ENCODE peak calls at places on chromosomes 3 and 15, in five cellular contexts. Q, L, P, R and X are unnamed samples. For H3K4me1 and H3K36me3, the result is how much of the 10 kb centered on the place peaks cover.

GRCh38 chr15:69712999-69713398 is 260.4 kb downstream of the RPLP1 start:
- DNase-seq in Q (no peak), L (no peak), P (no peak), R (peak), X (no peak)

GRCh38 chr3:132154619-132155018 is 119.8 kb upstream of the CPNE4 start:
- DNase-seq in Q (no peak), L (no peak), P (no peak), R (no peak), X (no peak)

GRCh38 chr3:31810991-31811433 is 170.1 kb downstream of the OSBPL10 start:
- DNase-seq in Q (no peak), L (no peak), P (no peak), R (no peak), X (no peak)

GRCh38 chr3:138694287-138695007 is 85.9 kb downstream of the FAIM start:
- DNase-seq in Q (no peak), L (no peak), P (no peak), R (peak), X (no peak)

GRCh38 chr3:61570813-61571212 is 9.4 kb downstream of the PTPRG start:
- DNase-seq in Q (no peak), L (no peak), P (no peak), R (no peak), X (no peak)

GRCh38 chr3:24365168-24365567 is 129.5 kb downstream of the THRB start:
- DNase-seq in Q (no peak), L (peak), P (peak), R (peak), X (no peak)

GRCh38 chr3:154427685-154428291 is 2.2 kb downstream of the GPR149 start:
- DNase-seq in Q (no peak), L (no peak), P (no peak), R (no peak), X (peak)

GRCh38 chr3:179336345-179336929 is 11.1 kb upstream of the MFN1 start:
- DNase-seq in Q (no peak), L (no peak), P (no peak), R (no peak), X (no peak)

GRCh38 chr3:149717391-149718056 is 34.8 kb downstream of the COMMD2 start:
- DNase-seq in Q (no peak), L (peak), P (peak), R (peak), X (peak)

GRCh38 chr3:169998668-169999131 is 32.1 kb downstream of the SEC62 start:
- DNase-seq in Q (no peak), L (no peak), P (peak), R (peak), X (no peak)

GRCh38 chr3:129016366-129016724 is 15.2 kb downstream of the EFCC1 start:
- DNase-seq in Q (peak), L (no peak), P (peak), R (peak), X (no peak)

GRCh38 chr3:24417730-24418129 is 76.9 kb downstream of the THRB start:
- DNase-seq in Q (no peak), L (no peak), P (no peak), R (no peak), X (no peak)

GRCh38 chr3:144677118-144677517 is 705.5 kb downstream of the DIPK2A start:
- DNase-seq in Q (no peak), L (no peak), P (no peak), R (peak), X (no peak)

GRCh38 chr15:74798388-74799254 is 14.0 kb upstream of the LMAN1L start:
- DNase-seq in Q (no peak), L (peak), P (no peak), R (no peak), X (no peak)

GRCh38 chr15:69478259-69478687 is 25.7 kb downstream of the RPLP1 start:
- DNase-seq in Q (no peak), L (no peak), P (peak), R (peak), X (peak)

GRCh38 chr3:172257638-172258400 is 190.4 kb downstream of the GHSR start:
- DNase-seq in Q (no peak), L (no peak), P (no peak), R (no peak), X (no peak)

GRCh38 chr3:78972617-78973301 is 795.0 kb downstream of the ROBO1 start:
- DNase-seq in Q (no peak), L (no peak), P (no peak), R (peak), X (no peak)

GRCh38 chr3:184371570-184372018 is 6.4 kb downstream of the THPO start:
- DNase-seq in Q (peak), L (peak), P (peak), R (peak), X (peak)

GRCh38 chr15:65071381-65071811 is 3.6 kb upstream of the RASL12 start:
- DNase-seq in Q (no peak), L (no peak), P (no peak), R (no peak), X (no peak)

GRCh38 chr3:72657666-72658065 is 190.6 kb downstream of the SHQ1 start:
- DNase-seq in Q (no peak), L (no peak), P (no peak), R (peak), X (no peak)

GRCh38 chr3:134197681-134198261 is 52.9 kb downstream of the RYK start:
- DNase-seq in Q (no peak), L (no peak), P (peak), R (peak), X (peak)

GRCh38 chr15:60575995-60576394 is 97.1 kb upstream of the ICE2 start:
- DNase-seq in Q (no peak), L (no peak), P (peak), R (peak), X (no peak)

GRCh38 chr3:9951598-9951961 is 628 bp downstream of the PRRT3 start:
- DNase-seq in Q (no peak), L (no peak), P (no peak), R (no peak), X (no peak)
- H3K4me3 ChIP-seq in Q (peak), L (peak), P (no peak), R (peak), X (peak)

GRCh38 chr15:77503240-77503639 is 82.6 kb downstream of the HMG20A start:
- DNase-seq in Q (no peak), L (no peak), P (peak), R (peak), X (no peak)
- H3K4me1 ChIP-seq in Q (under half), L (under half), P (under half), R (under half), X (under half)

DNA sequence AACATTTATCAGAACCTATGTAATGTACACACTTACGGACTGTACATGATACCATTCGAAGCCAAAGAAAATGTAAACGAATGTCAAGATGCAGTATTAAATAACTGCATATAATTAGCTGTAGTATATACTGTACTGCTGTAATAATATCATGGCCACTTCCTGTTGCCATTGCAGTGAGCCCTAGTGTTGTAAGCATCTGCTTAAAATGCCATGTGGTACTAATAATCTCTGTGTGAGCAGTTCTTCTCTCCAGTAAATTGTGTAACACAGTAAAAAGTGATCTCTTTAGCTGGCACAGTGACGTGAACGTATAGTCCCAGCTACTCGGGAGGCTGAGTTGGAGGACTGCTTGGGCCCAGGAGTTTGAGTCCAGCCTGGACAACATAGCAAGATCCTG is 8.6 kb downstream of the SPG11 start:
- DNase-seq in Q (no peak), L (no peak), P (no peak), R (no peak), X (no peak)
- H3K36me3 ChIP-seq in Q (under half), L (under half), P (under half), R (under half), X (half or more)

GRCh38 chr3:47186285-47186684 is 22.4 kb upstream of the SETD2 start:
- DNase-seq in Q (no peak), L (no peak), P (no peak), R (no peak), X (no peak)
- H3K4me3 ChIP-seq in Q (no peak), L (no peak), P (no peak), R (no peak), X (no peak)

DNA sequence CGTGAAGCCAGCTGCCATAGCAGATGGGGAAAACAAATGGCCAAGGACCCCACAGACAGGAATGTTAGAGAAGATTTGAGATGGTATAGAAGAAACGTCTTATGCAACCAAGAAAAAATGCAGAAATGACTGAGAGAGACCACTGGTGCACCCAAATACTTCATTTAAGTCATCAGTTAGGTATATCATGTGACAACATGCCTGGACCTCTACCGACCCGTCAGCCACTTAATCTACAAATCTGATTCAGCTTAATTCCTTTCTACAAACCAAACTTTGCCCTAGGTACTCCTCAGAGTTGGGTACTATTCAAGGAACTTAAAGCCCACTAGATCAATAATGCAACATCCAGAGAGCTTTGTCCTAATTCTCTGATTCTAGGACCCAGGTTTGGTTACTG is 126.0 kb upstream of the UBE2E2 start:
- DNase-seq in Q (no peak), L (no peak), P (no peak), R (no peak), X (no peak)
- H3K4me1 ChIP-seq in Q (under half), L (under half), P (under half), R (under half), X (under half)

DNA sequence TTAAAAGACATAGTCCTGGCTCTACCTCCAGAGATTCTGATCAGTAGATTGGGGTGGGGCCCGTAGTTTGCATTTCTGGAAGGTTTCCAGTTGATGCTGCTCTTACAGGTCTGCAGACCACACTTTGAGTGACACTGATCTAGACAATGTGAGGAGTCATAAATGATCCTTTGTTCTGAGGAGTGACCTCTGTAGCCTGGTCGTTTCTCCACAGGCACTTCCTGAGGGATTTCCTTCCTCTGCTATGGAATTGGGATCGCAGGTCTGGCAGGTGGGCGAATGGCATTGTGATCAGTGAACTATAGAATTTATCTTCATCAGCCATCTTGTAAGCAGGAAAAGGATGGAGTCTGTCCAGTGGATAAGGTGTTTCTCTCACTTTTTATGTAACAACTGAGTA is 5.5 kb downstream of the GFM1 start:
- DNase-seq in Q (no peak), L (no peak), P (no peak), R (peak), X (no peak)
- H3K36me3 ChIP-seq in Q (half or more), L (under half), P (under half), R (half or more), X (under half)

GRCh38 chr3:105847452-105847851 is 21.4 kb downstream of the CBLB start:
- DNase-seq in Q (no peak), L (no peak), P (no peak), R (no peak), X (no peak)
- H3K4me3 ChIP-seq in Q (no peak), L (peak), P (no peak), R (no peak), X (no peak)